ENCODE peak calls at places on chromosomes 1 and 21, in four cellular contexts. Y, Q, X and R are unnamed samples.

GRCh38 chr1:212237651-212238050 is 47.6 kb upstream of the PPP2R5A start:
- DNase-seq in Y (no peak), X (no peak), Q (no peak), R (no peak)

GRCh38 chr1:3345792-3346191 is 108.7 kb upstream of the ARHGEF16 start:
- DNase-seq in X (no peak), Y (no peak), Q (no peak), R (no peak)

GRCh38 chr1:205326812-205327466 is 5.4 kb upstream of the NUAK2 start:
- DNase-seq in Y (no peak), Q (no peak), X (no peak), R (no peak)

GRCh38 chr21:36966846-36967657 is 583 bp upstream of the HLCS start:
- DNase-seq in X (no peak), Q (peak; percentile 23), Y (no peak), R (no peak)

GRCh38 chr1:46301406-46302090 is 1.9 kb downstream of the LRRC41 start:
- DNase-seq in Q (peak; percentile 65), Y (peak; percentile 4), X (peak; percentile 67), R (peak; percentile 85)

GRCh38 chr1:23483327-23484252 is at the start of gene ASAP3:
- DNase-seq in X (peak; percentile 59), Y (peak; percentile 2), Q (peak; percentile 56), R (peak; percentile 64)

GRCh38 chr1:206918076-206918475 is 3.7 kb downstream of the FCMR start:
- DNase-seq in Q (no peak), X (no peak), Y (no peak), R (no peak)

GRCh38 chr21:44432841-44433790 is 22.2 kb upstream of the LRRC3 start:
- DNase-seq in X (no peak), Q (no peak), Y (no peak), R (no peak)

GRCh38 chr1:239250353-239251035 is 135.9 kb upstream of the CHRM3 start:
- DNase-seq in X (no peak), Q (no peak), Y (no peak), R (no peak)

GRCh38 chr21:34351786-34352241 is 12.0 kb upstream of the KCNE2 start:
- DNase-seq in Q (peak; percentile 42), X (no peak), Y (no peak), R (no peak)

GRCh38 chr1:153606194-153606593 is 6.7 kb downstream of the S100A16 start:
- DNase-seq in Q (no peak), Y (no peak), X (no peak), R (no peak)

GRCh38 chr1:113881661-113882060 is 5.7 kb downstream of the BCL2L15 start:
- DNase-seq in X (no peak), Y (no peak), Q (no peak), R (no peak)

GRCh38 chr1:204263240-204263848 is 49.6 kb upstream of the GOLT1A start:
- DNase-seq in X (no peak), Q (no peak), Y (no peak), R (no peak)

GRCh38 chr1:15341634-15342375 is 67.9 kb upstream of the EFHD2 start:
- DNase-seq in Q (peak; percentile 90), Y (no peak), X (no peak), R (no peak)

GRCh38 chr1:25710583-25711347 is 89.2 kb upstream of the SELENON start:
- DNase-seq in Q (no peak), Y (no peak), X (no peak), R (no peak)

GRCh38 chr1:20199410-20199809 is 13.1 kb upstream of the PLA2G2C start:
- DNase-seq in Y (no peak), Q (no peak), X (no peak), R (no peak)

GRCh38 chr1:14520514-14521163 is 77.8 kb upstream of the KAZN start:
- DNase-seq in Y (no peak), X (no peak), Q (no peak), R (no peak)

GRCh38 chr1:1892079-1892762 is 1.3 kb upstream of the GNB1 start:
- DNase-seq in Y (no peak), Q (no peak), X (no peak), R (no peak)

GRCh38 chr1:80837066-80837465 is 963.7 kb upstream of the ADGRL2 start:
- DNase-seq in X (no peak), Y (no peak), Q (no peak), R (no peak)

GRCh38 chr1:88237026-88237425 is 447.0 kb upstream of the PKN2 start:
- DNase-seq in Q (no peak), X (no peak), Y (no peak), R (no peak)

GRCh38 chr1:222373216-222373615 is 174.7 kb downstream of the HHIPL2 start:
- DNase-seq in Y (no peak), Q (no peak), X (no peak), R (no peak)

GRCh38 chr1:192251735-192252134 is 65.1 kb upstream of the RGS21 start:
- DNase-seq in Q (no peak), X (no peak), Y (no peak), R (no peak)

GRCh38 chr1:203055166-203055799 is 29.0 kb downstream of the PPFIA4 start:
- DNase-seq in Q (no peak), Y (no peak), X (no peak), R (no peak)

GRCh38 chr1:228647523-228648444 is 87.5 kb upstream of the RHOU start:
- DNase-seq in Q (peak; percentile 53), X (peak; percentile 49), Y (peak; percentile 20), R (peak; percentile 66)

GRCh38 chr1:152461544-152461943 is 47.5 kb upstream of the CRNN start:
- DNase-seq in Q (peak; percentile 54), Y (peak; percentile 62), X (no peak), R (no peak)

GRCh38 chr1:155834296-155834926 is 22.6 kb downstream of the GON4L start:
- DNase-seq in Q (peak; percentile 36), Y (no peak), X (no peak), R (no peak)

GRCh38 chr1:27327964-27328363 is 6.0 kb downstream of the TMEM222 start:
- DNase-seq in X (no peak), Y (no peak), Q (no peak), R (no peak)

GRCh38 chr1:32255072-32256071 is 4.3 kb downstream of the LCK start:
- DNase-seq in Q (no peak), Y (no peak), X (no peak), R (no peak)

GRCh38 chr1:226097866-226098625 is 35.5 kb downstream of the H3-3A start:
- DNase-seq in Y (no peak), Q (peak; percentile 63), X (no peak), R (peak; percentile 15)

GRCh38 chr1:160662888-160663287 is 16.0 kb upstream of the SLAMF1 start:
- DNase-seq in Q (no peak), X (no peak), Y (no peak), R (no peak)

GRCh38 chr1:212234431-212235298 is 50.5 kb upstream of the PPP2R5A start:
- DNase-seq in X (no peak), Y (no peak), Q (peak; percentile 93), R (no peak)

GRCh38 chr1:188240772-188241406 is 1412.1 kb downstream of the PLA2G4A start:
- DNase-seq in Q (no peak), Y (no peak), X (no peak), R (no peak)